ENCODE peak calls at places on chromosomes 16 and 17, in four cellular contexts. D is kidney epithelial cell; A is activated T-cell treated with anti-CD3 and anti-CD28 coated beads, Interleukin-2, amount 50 U/mL, for 4 hours; Y is GDM1. J is an unnamed sample.

GRCh38 chr16:74556375-74556922 is 50.5 kb downstream of the GLG1 start:
- DNase-seq in Y (no peak), A (no peak), D (no peak), J (peak)

GRCh38 chr17:9522074-9522473 is 53.5 kb downstream of the STX8 start:
- DNase-seq in D (peak), Y (peak), A (no peak), J (peak)

GRCh38 chr17:56679148-56679766 is 85.8 kb downstream of the NOG start:
- DNase-seq in Y (no peak), D (no peak), A (no peak), J (peak)

GRCh38 chr17:57915532-57915931 is 39.7 kb downstream of the CUEDC1 start:
- DNase-seq in Y (no peak), A (no peak), D (no peak), J (no peak)

GRCh38 chr17:39339272-39339671 is 62.2 kb downstream of the FBXL20 start:
- DNase-seq in D (no peak), Y (no peak), A (no peak), J (no peak)

GRCh38 chr17:549197-550040 is 165.2 kb downstream of the VPS53 start:
- DNase-seq in D (peak), A (no peak), Y (no peak), J (peak)

GRCh38 chr16:27723711-27724490 is 174.0 kb downstream of the KATNIP start:
- DNase-seq in A (no peak), D (no peak), Y (no peak), J (no peak)

GRCh38 chr17:68288804-68289203 is 2.1 kb downstream of the SLC16A6 start:
- DNase-seq in A (no peak), D (no peak), Y (no peak), J (no peak)

GRCh38 chr16:10817963-10818941 is at the start of gene TVP23A:
- DNase-seq in Y (no peak), A (no peak), D (no peak), J (no peak)

GRCh38 chr16:11768850-11769249 is 26.2 kb upstream of the TXNDC11 start:
- DNase-seq in Y (no peak), D (no peak), A (no peak), J (no peak)

GRCh38 chr17:37131064-37131463 is 182.3 kb downstream of the AATF start:
- DNase-seq in Y (no peak), A (no peak), D (peak), J (no peak)

GRCh38 chr17:50052822-50053653 is 2.9 kb upstream of the ITGA3 start:
- DNase-seq in D (no peak), Y (no peak), A (no peak), J (peak)

GRCh38 chr17:82843904-82844640 is 4.2 kb upstream of the ZNF750 start:
- DNase-seq in A (no peak), Y (no peak), D (no peak), J (no peak)

GRCh38 chr17:14919049-14919545 is 346.0 kb downstream of the PMP22 start:
- DNase-seq in Y (no peak), A (no peak), D (no peak), J (no peak)

GRCh38 chr16:2710711-2711231 is 9.3 kb downstream of the PRSS27 start:
- DNase-seq in A (no peak), Y (no peak), D (no peak), J (no peak)

GRCh38 chr17:21425736-21426135 is 49.6 kb downstream of the KCNJ12 start:
- DNase-seq in D (no peak), Y (no peak), A (no peak), J (no peak)

GRCh38 chr16:70523621-70524405 is at the start of gene SF3B3:
- DNase-seq in A (peak), D (no peak), Y (peak), J (peak)

GRCh38 chr16:2250652-2251280 is 621 bp downstream of the ECI1 start:
- DNase-seq in A (peak), D (no peak), Y (no peak), J (peak)

GRCh38 chr16:76387994-76388393 is 110.8 kb downstream of the CNTNAP4 start:
- DNase-seq in D (no peak), Y (no peak), A (no peak), J (no peak)

GRCh38 chr16:88848557-88848956 is 8.2 kb downstream of the GALNS start:
- DNase-seq in A (no peak), Y (no peak), D (no peak), J (no peak)

J was measured in NCI-H226.